ENCODE peak calls at places on chromosomes 1 and 21, in eight cellular contexts. One of them, this sample, is unnamed.

GRCh38 chr1:2840036-2840809 is 38.7 kb upstream of the TTC34 start:
- DNase-seq in RWPE1: no peak
- DNase-seq in body of pancreas: no peak
- DNase-seq in AG08396: no peak
- DNase-seq in HTR-8/SVneo: no peak
- DNase-seq in CMK: peak
- DNase-seq in AG10803: no peak
- DNase-seq in spleen: peak
- DNase-seq in this sample: no peak

GRCh38 chr1:45722809-45723208 is 27.6 kb downstream of the IPP start:
- DNase-seq in body of pancreas: no peak
- DNase-seq in HTR-8/SVneo: no peak
- DNase-seq in AG10803: peak
- DNase-seq in spleen: no peak
- DNase-seq in RWPE1: no peak
- DNase-seq in AG08396: peak
- DNase-seq in CMK: no peak
- DNase-seq in this sample: no peak

GRCh38 chr21:40243676-40244075 is 376.4 kb downstream of the PCP4 start:
- DNase-seq in spleen: no peak
- DNase-seq in CMK: no peak
- DNase-seq in HTR-8/SVneo: no peak
- DNase-seq in AG08396: no peak
- DNase-seq in RWPE1: no peak
- DNase-seq in body of pancreas: no peak
- DNase-seq in AG10803: no peak
- DNase-seq in this sample: no peak

GRCh38 chr1:79781261-79781660 is 774.7 kb upstream of the ADGRL4 start:
- DNase-seq in AG10803: peak
- DNase-seq in HTR-8/SVneo: no peak
- DNase-seq in RWPE1: no peak
- DNase-seq in spleen: no peak
- DNase-seq in CMK: no peak
- DNase-seq in body of pancreas: no peak
- DNase-seq in AG08396: no peak
- DNase-seq in this sample: no peak

GRCh38 chr1:16082283-16083038 is 9.0 kb upstream of the FAM131C start:
- DNase-seq in AG10803: peak
- DNase-seq in AG08396: peak
- DNase-seq in spleen: peak
- DNase-seq in HTR-8/SVneo: peak
- DNase-seq in RWPE1: peak
- DNase-seq in body of pancreas: peak
- DNase-seq in CMK: peak
- DNase-seq in this sample: peak

GRCh38 chr1:118249641-118250040 is 64.6 kb upstream of the SPAG17 start:
- DNase-seq in CMK: no peak
- DNase-seq in AG08396: no peak
- DNase-seq in RWPE1: no peak
- DNase-seq in body of pancreas: no peak
- DNase-seq in AG10803: no peak
- DNase-seq in HTR-8/SVneo: no peak
- DNase-seq in spleen: no peak
- DNase-seq in this sample: no peak

GRCh38 chr1:15900662-15901279 is 53.3 kb downstream of the SPEN start:
- DNase-seq in spleen: no peak
- DNase-seq in body of pancreas: no peak
- DNase-seq in HTR-8/SVneo: no peak
- DNase-seq in RWPE1: no peak
- DNase-seq in AG10803: no peak
- DNase-seq in AG08396: no peak
- DNase-seq in CMK: no peak
- DNase-seq in this sample: no peak

GRCh38 chr1:84089470-84090261 is 54.4 kb upstream of the PRKACB start:
- DNase-seq in spleen: no peak
- DNase-seq in AG08396: no peak
- DNase-seq in AG10803: peak
- DNase-seq in HTR-8/SVneo: peak
- DNase-seq in body of pancreas: no peak
- DNase-seq in RWPE1: peak
- DNase-seq in CMK: no peak
- DNase-seq in this sample: peak

GRCh38 chr1:10211805-10212405 is 1.5 kb downstream of the KIF1B start:
- DNase-seq in body of pancreas: no peak
- DNase-seq in spleen: peak
- DNase-seq in AG10803: no peak
- DNase-seq in AG08396: peak
- DNase-seq in CMK: no peak
- DNase-seq in HTR-8/SVneo: no peak
- DNase-seq in RWPE1: peak
- DNase-seq in this sample: no peak

GRCh38 chr1:31133368-31133767 is 67.9 kb upstream of the PUM1 start:
- DNase-seq in spleen: no peak
- DNase-seq in HTR-8/SVneo: no peak
- DNase-seq in RWPE1: no peak
- DNase-seq in body of pancreas: no peak
- DNase-seq in AG10803: no peak
- DNase-seq in CMK: peak
- DNase-seq in AG08396: no peak
- DNase-seq in this sample: no peak

GRCh38 chr1:24329797-24330543 is 10.8 kb downstream of the GRHL3 start:
- DNase-seq in AG10803: peak
- DNase-seq in RWPE1: no peak
- DNase-seq in HTR-8/SVneo: no peak
- DNase-seq in AG08396: peak
- DNase-seq in spleen: no peak
- DNase-seq in CMK: no peak
- DNase-seq in body of pancreas: no peak
- DNase-seq in this sample: no peak

GRCh38 chr1:9180077-9180819 is 51.3 kb upstream of the GPR157 start:
- DNase-seq in CMK: no peak
- DNase-seq in body of pancreas: no peak
- DNase-seq in RWPE1: no peak
- DNase-seq in AG08396: no peak
- DNase-seq in HTR-8/SVneo: peak
- DNase-seq in spleen: no peak
- DNase-seq in AG10803: no peak
- DNase-seq in this sample: no peak

GRCh38 chr1:55195523-55196233 is 19.5 kb downstream of the USP24 start:
- DNase-seq in spleen: no peak
- DNase-seq in AG08396: no peak
- DNase-seq in body of pancreas: no peak
- DNase-seq in AG10803: peak
- DNase-seq in RWPE1: no peak
- DNase-seq in CMK: no peak
- DNase-seq in HTR-8/SVneo: no peak
- DNase-seq in this sample: no peak

GRCh38 chr1:181222972-181223371 is 134.5 kb downstream of the IER5 start:
- DNase-seq in AG08396: no peak
- DNase-seq in AG10803: no peak
- DNase-seq in RWPE1: no peak
- DNase-seq in CMK: no peak
- DNase-seq in body of pancreas: no peak
- DNase-seq in spleen: no peak
- DNase-seq in HTR-8/SVneo: no peak
- DNase-seq in this sample: no peak

GRCh38 chr1:44484155-44484688 is 79.2 kb downstream of the RNF220 start:
- DNase-seq in HTR-8/SVneo: peak
- DNase-seq in AG08396: no peak
- DNase-seq in RWPE1: no peak
- DNase-seq in CMK: no peak
- DNase-seq in AG10803: no peak
- DNase-seq in body of pancreas: no peak
- DNase-seq in spleen: no peak
- DNase-seq in this sample: no peak

GRCh38 chr1:45906883-45907282 is 103.5 kb downstream of the MAST2 start:
- DNase-seq in RWPE1: no peak
- DNase-seq in CMK: no peak
- DNase-seq in HTR-8/SVneo: no peak
- DNase-seq in spleen: no peak
- DNase-seq in AG08396: no peak
- DNase-seq in AG10803: no peak
- DNase-seq in body of pancreas: no peak
- DNase-seq in this sample: no peak

GRCh38 chr1:113808450-113809195 is 3.7 kb downstream of the RSBN1 start:
- DNase-seq in AG10803: peak
- DNase-seq in CMK: no peak
- DNase-seq in HTR-8/SVneo: no peak
- DNase-seq in body of pancreas: no peak
- DNase-seq in spleen: no peak
- DNase-seq in AG08396: no peak
- DNase-seq in RWPE1: no peak
- DNase-seq in this sample: no peak

GRCh38 chr1:67355745-67356424 is 48.2 kb downstream of the IL12RB2 start:
- DNase-seq in AG10803: peak
- DNase-seq in AG08396: peak
- DNase-seq in HTR-8/SVneo: no peak
- DNase-seq in spleen: no peak
- DNase-seq in RWPE1: peak
- DNase-seq in CMK: peak
- DNase-seq in body of pancreas: no peak
- DNase-seq in this sample: no peak

GRCh38 chr1:234842726-234843641 is 233.0 kb upstream of the IRF2BP2 start:
- DNase-seq in RWPE1: no peak
- DNase-seq in spleen: peak
- DNase-seq in HTR-8/SVneo: no peak
- DNase-seq in AG08396: no peak
- DNase-seq in body of pancreas: no peak
- DNase-seq in AG10803: peak
- DNase-seq in CMK: no peak
- DNase-seq in this sample: no peak

GRCh38 chr1:178958491-178958890 is 67.2 kb upstream of the FAM20B start:
- DNase-seq in AG10803: no peak
- DNase-seq in CMK: no peak
- DNase-seq in spleen: no peak
- DNase-seq in HTR-8/SVneo: no peak
- DNase-seq in body of pancreas: no peak
- DNase-seq in AG08396: no peak
- DNase-seq in RWPE1: no peak
- DNase-seq in this sample: no peak

GRCh38 chr1:227320476-227320875 is 2.2 kb upstream of the CDC42BPA start:
- DNase-seq in body of pancreas: peak
- DNase-seq in HTR-8/SVneo: no peak
- DNase-seq in AG10803: no peak
- DNase-seq in AG08396: no peak
- DNase-seq in spleen: no peak
- DNase-seq in CMK: no peak
- DNase-seq in RWPE1: no peak
- DNase-seq in this sample: no peak

GRCh38 chr1:86846166-86846647 is 67.7 kb downstream of the SELENOF start:
- DNase-seq in CMK: no peak
- DNase-seq in AG10803: peak
- DNase-seq in body of pancreas: no peak
- DNase-seq in HTR-8/SVneo: peak
- DNase-seq in spleen: no peak
- DNase-seq in AG08396: peak
- DNase-seq in RWPE1: peak
- DNase-seq in this sample: no peak

This sample was measured in ACHN.